ENCODE peak calls at places on chromosomes 11 and 22, in nine cellular contexts. Y is A549, Q is H1, K is HCT116, M is SK-N-SH, Z is HepG2, G is endothelial cell of umbilical vein, V is K562, N is GM12878. L is an unnamed sample.

GRCh38 chr22:45583504-45583903 is 80.8 kb downstream of the FBLN1 start:
- DNase-seq in N (no peak), V (no peak), Y (no peak), Q (no peak), K (no peak), G (no peak), Z (no peak), M (no peak), L (peak)

GRCh38 chr11:2515401-2516275 is 70.8 kb downstream of the KCNQ1 start:
- DNase-seq in Y (no peak), Q (no peak), V (no peak), N (no peak), M (peak), G (no peak), Z (no peak), K (no peak), L (peak)

GRCh38 chr11:80031014-80031565 is 590.3 kb upstream of the TENM4 start:
- DNase-seq in V (no peak), G (no peak), M (no peak), Y (no peak), N (no peak), Q (no peak), Z (no peak), K (no peak), L (no peak)

GRCh38 chr11:68009391-68010000 is 631 bp upstream of the ALDH3B1 start:
- DNase-seq in Z (no peak), Y (peak), Q (no peak), G (peak), K (no peak), V (no peak), M (no peak), N (no peak), L (peak)

GRCh38 chr11:121105851-121106250 is 4.8 kb downstream of the TECTA start:
- DNase-seq in G (no peak), Q (no peak), K (no peak), Y (no peak), V (no peak), Z (no peak), N (no peak), M (no peak), L (no peak)

GRCh38 chr11:84901986-84902385 is 725.2 kb downstream of the DLG2 start:
- DNase-seq in Y (no peak), Q (no peak), G (no peak), V (no peak), Z (no peak), M (no peak), N (no peak), K (no peak), L (no peak)

GRCh38 chr11:94130589-94131362 is 2.1 kb downstream of the PANX1 start:
- DNase-seq in Y (no peak), G (peak), V (no peak), Z (no peak), N (no peak), Q (no peak), K (no peak), M (no peak), L (peak)

GRCh38 chr11:127000991-127001390 is 421 bp upstream of the KIRREL3 start:
- DNase-seq in Y (no peak), Q (no peak), M (no peak), G (no peak), N (no peak), Z (no peak), K (no peak), V (no peak), L (no peak)

GRCh38 chr11:63738720-63739360 is 29.7 kb downstream of the ZFTA start:
- DNase-seq in Q (no peak), Y (peak), G (peak), V (peak), K (peak), Z (peak), M (peak), N (peak), L (peak)

GRCh38 chr11:38937709-38938108 is 2339.7 kb upstream of the RAG2 start:
- DNase-seq in Y (no peak), Z (no peak), V (no peak), M (no peak), Q (no peak), K (no peak), N (no peak), G (no peak), L (no peak)

GRCh38 chr11:64590763-64591221 is at the start of gene SLC22A12:
- DNase-seq in M (no peak), Q (no peak), V (no peak), Z (no peak), N (no peak), G (no peak), Y (no peak), K (no peak), L (no peak)

GRCh38 chr11:115774756-115775155 is 270.5 kb upstream of the CADM1 start:
- DNase-seq in G (no peak), Y (no peak), M (no peak), K (no peak), N (no peak), Q (no peak), V (no peak), Z (no peak), L (no peak)

GRCh38 chr11:34407121-34407813 is 31.5 kb upstream of the CAT start:
- DNase-seq in Y (no peak), Q (no peak), M (no peak), G (no peak), V (no peak), Z (peak), N (no peak), K (no peak), L (no peak)

GRCh38 chr11:122748968-122749687 is 89.2 kb upstream of the CRTAM start:
- DNase-seq in Q (no peak), G (peak), M (no peak), Y (no peak), N (peak), Z (no peak), V (no peak), K (no peak), L (peak)

GRCh38 chr11:123246749-123247497 is 51.9 kb upstream of the CLMP start:
- DNase-seq in G (peak), Z (peak), Q (peak), M (peak), N (no peak), V (peak), Y (peak), K (peak), L (peak)

GRCh38 chr11:125995313-125995712 is 49.5 kb downstream of the VSIG10L2 start:
- DNase-seq in G (no peak), V (no peak), M (no peak), Z (no peak), Y (no peak), N (no peak), Q (no peak), K (no peak), L (no peak)

GRCh38 chr22:19607198-19608113 is 83.2 kb upstream of the CLDN5 start:
- DNase-seq in G (peak), Z (no peak), V (no peak), Y (no peak), N (no peak), M (no peak), K (no peak), Q (no peak), L (no peak)
- TF ChIP-seq MAX in G (no peak), Z (no peak), V (peak), Y (no peak), N (no peak), M (no peak), K (no peak), Q (peak), L (no peak)

DNA sequence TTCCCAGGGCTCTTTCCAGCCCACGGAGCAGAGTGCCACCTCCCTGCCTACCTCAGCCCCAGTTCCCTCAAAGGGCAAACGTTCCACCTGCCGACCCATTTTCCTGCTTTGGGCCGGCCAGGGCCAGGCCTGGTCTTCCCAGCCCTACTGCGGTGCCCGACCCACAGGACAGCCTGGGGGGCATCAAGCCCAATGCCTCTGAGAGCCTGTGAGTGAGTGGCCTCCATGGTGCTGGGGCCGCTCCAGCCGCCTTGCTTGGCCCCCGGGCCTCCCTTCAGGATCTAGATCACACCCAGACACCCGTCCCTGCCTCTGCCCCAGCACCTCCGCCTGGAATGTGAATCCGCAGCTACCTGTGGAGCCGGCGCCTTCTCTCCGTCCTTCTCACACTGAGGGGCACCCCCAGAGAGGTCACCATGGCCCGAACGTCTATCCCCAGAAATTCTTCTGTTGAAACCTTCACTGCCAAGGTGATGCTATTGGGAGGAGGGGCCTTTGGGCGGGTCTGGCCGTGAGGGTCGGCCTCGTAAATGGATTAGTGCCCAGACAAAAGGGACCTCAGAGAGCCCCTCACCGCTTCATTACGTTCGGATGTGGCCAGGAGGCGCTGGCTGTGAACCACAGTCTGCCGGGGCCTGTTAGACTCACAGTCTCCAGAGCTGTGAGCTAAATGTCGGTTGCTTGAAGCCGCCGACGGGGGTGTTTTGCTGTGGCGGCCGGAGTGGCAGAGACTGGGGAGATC is 36.2 kb upstream of the BRSK2 start:
- DNase-seq in Q (no peak), Y (no peak), V (no peak), M (peak), N (no peak), G (no peak), Z (no peak), K (no peak), L (no peak)
- TF ChIP-seq CTCF in Q (no peak), Y (no peak), V (no peak), M (no peak), N (no peak), G (no peak), Z (no peak), K (no peak), L (no peak)

DNA sequence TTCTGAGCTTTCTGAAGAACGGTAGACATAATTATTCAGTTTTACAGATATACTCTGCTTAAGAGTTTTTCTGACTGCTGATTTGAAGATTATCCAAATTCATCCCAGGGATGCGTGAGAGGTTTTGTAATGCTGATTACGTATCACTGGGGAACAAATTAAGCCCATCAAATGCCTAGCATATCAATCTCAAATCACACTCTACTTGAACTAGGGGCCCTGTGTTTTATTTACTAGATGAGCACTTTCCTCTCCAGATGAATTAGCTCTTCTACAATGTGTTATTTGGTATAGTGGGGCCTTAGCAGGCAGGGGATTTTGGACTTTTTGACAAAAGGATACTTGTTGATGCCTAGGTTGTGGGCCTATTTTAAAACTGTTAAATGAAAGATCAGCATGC is 177.9 kb downstream of the JRKL start:
- DNase-seq in G (no peak), Z (no peak), V (no peak), Q (no peak), Y (no peak), M (no peak), N (no peak), K (no peak), L (no peak)
- H3K4me3 ChIP-seq in G (no peak), Z (no peak), V (no peak), Q (no peak), Y (no peak), M (no peak), N (no peak), K (no peak), L (no peak)

GRCh38 chr11:118229274-118229847 is 4.5 kb upstream of the JAML start:
- DNase-seq in N (no peak), Q (no peak), Y (no peak), K (no peak), G (peak), M (no peak), Z (no peak), V (no peak), L (no peak)
- TF ChIP-seq MAX in N (no peak), Q (no peak), Y (no peak), K (no peak), G (no peak), M (no peak), Z (no peak), V (no peak), L (no peak)

GRCh38 chr11:40306938-40307548 is 1152.4 kb downstream of the LRRC4C start:
- DNase-seq in Q (no peak), Y (peak), M (peak), K (no peak), N (no peak), V (peak), Z (peak), G (peak), L (peak)
- TF ChIP-seq CTCF in Q (peak), Y (peak), M (peak), K (peak), N (peak), V (no peak), Z (peak), G (peak), L (peak)

GRCh38 chr22:26501996-26502395 is 10.3 kb downstream of the TFIP11 start:
- DNase-seq in Q (no peak), M (no peak), V (no peak), Z (no peak), G (no peak), K (no peak), N (no peak), Y (no peak), L (no peak)

GRCh38 chr22:26499188-26499703 is 13.0 kb downstream of the TFIP11 start:
- DNase-seq in M (no peak), Z (no peak), G (no peak), Y (no peak), Q (no peak), K (no peak), V (no peak), N (no peak), L (no peak)

GRCh38 chr22:26508148-26508547 is 4.1 kb downstream of the TFIP11 start:
- DNase-seq in K (no peak), N (no peak), G (no peak), Q (no peak), Y (no peak), M (no peak), V (no peak), Z (no peak), L (no peak)

GRCh38 chr22:26503758-26504157 is 8.5 kb downstream of the TFIP11 start:
- DNase-seq in Z (no peak), K (no peak), M (no peak), Q (no peak), Y (no peak), G (no peak), V (no peak), N (no peak), L (no peak)

DNA sequence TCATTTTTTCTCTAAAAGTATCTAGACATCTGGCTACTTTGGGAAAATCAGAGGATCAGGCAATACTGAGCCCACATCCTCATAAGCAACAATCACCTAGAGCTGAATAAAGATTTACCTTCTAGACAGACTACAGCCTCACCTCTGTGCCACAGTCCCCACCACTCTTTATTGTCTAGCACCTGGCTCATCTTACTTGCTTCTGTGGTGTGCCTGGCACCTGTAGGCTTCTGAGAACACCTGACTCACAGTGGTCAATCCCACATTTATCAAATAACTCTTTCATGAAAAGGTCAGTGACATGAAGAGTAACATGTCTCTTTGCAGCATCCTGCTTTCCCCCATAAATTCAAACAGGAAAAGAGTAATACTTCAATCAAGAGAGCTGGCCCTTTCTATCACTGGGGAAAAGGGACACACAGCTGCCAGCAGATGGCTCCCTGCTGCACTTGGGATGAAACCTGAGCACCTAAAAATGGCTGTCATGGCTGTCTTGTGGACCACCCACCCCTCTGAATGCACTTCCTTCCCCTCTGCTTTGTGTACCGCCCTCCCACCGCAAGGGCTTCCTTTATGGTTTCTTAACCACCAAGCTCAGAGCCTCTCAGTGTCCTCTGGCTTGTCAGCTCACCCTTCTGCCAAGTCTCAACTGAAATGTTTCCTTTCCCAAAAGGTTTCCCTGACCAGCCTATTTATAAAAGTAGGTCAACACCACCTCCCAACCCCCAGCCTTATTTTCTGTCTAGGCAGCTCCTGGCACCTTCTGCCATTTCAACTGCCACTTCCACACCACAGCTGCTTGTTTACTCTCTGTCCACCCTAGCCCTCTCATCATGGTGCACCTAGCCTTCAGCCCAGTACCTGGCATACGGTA is 9.3 kb downstream of the TFIP11 start:
- DNase-seq in M (peak), Z (no peak), K (no peak), N (no peak), G (peak), Q (no peak), Y (peak), V (no peak), L (peak)
- H3K4me3 ChIP-seq in M (no peak), Z (no peak), K (no peak), N (no peak), G (no peak), Q (no peak), Y (no peak), V (no peak), L (peak)

DNA sequence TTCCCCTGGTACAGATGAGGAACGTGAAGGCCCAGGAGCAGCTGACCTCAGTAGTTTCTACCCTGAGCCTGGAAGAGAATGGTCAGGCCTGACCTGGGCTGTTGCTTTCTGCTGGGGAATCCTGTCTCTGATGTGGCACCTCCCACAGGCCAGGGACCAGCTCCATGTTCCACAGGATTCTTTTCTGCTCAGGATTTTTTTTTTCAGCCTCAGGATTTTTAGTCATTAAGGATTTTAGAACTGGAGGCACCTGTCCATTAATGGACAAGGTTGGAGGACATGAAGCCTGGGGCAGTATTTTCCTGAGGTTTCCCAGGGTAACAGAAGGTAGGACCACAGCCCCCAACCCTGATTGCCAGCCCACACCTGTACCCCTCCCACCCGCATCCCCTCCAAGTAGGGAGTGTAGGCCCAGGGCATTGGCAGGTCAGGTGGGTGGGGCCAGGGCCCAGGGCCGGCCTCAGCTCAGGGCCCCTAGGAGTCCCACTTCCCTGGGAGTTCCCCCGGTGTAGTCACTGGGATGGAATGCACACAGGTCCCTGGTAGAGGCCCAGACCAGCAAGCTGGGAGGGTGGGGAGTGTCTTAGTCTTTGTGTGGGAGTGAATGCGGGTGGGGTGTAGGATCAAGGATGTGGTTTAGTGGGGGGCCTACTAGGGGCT is 16.1 kb downstream of the BIK start:
- DNase-seq in M (peak), Q (no peak), Z (peak), K (peak), V (peak), Y (peak), N (no peak), G (peak), L (peak)
- TF ChIP-seq MAX in M (no peak), Q (no peak), Z (no peak), K (no peak), V (no peak), Y (no peak), N (no peak), G (no peak), L (no peak)

GRCh38 chr22:22702874-22703570 is 58.6 kb downstream of the GGTLC2 start:
- DNase-seq in Z (no peak), V (no peak), Q (no peak), Y (no peak), G (no peak), N (no peak), M (no peak), K (no peak), L (no peak)

GRCh38 chr22:22703715-22704114 is 59.3 kb downstream of the GGTLC2 start:
- DNase-seq in V (no peak), G (no peak), Y (peak), Z (no peak), Q (no peak), N (no peak), M (no peak), K (no peak), L (no peak)

GRCh38 chr22:22700631-22701030 is 56.2 kb downstream of the GGTLC2 start:
- DNase-seq in Z (no peak), Y (no peak), K (no peak), G (no peak), N (no peak), V (no peak), M (no peak), Q (no peak), L (no peak)

GRCh38 chr22:22704156-22704946 is 59.9 kb downstream of the GGTLC2 start:
- DNase-seq in V (no peak), Z (no peak), M (no peak), Y (no peak), G (no peak), N (no peak), Q (no peak), K (no peak), L (no peak)

GRCh38 chr22:22702159-22702873 is 57.9 kb downstream of the GGTLC2 start:
- DNase-seq in M (no peak), K (no peak), Z (no peak), V (no peak), G (no peak), Q (no peak), N (no peak), Y (no peak), L (peak)
- TF ChIP-seq CTCF in M (no peak), K (peak), Z (peak), V (no peak), G (peak), Q (peak), N (peak), Y (peak), L (peak)

L was measured in NB4.